ENCODE peak calls at places on chromosome 20, in four cellular contexts. V is colonic mucosa, Q is HCT116, R is neuronal stem cell. O is an unnamed sample.

GRCh38 chr20:11315506-11315905 is 602.2 kb upstream of the BTBD3 start:
- DNase-seq in Q (no peak), V (no peak), R (no peak), O (no peak)

GRCh38 chr20:44624743-44625271 is 26.7 kb downstream of the ADA start:
- DNase-seq in V (no peak), Q (no peak), R (no peak), O (no peak)

GRCh38 chr20:19964289-19965263 is 52.6 kb upstream of the NAA20 start:
- DNase-seq in Q (no peak), R (no peak), V (peak; percentile 48), O (no peak)

GRCh38 chr20:43750774-43751166 is 24.0 kb upstream of the GTSF1L start:
- DNase-seq in Q (no peak), R (no peak), V (no peak), O (no peak)

GRCh38 chr20:14712302-14712739 is 374.9 kb upstream of the FLRT3 start:
- DNase-seq in R (peak; percentile 15), Q (no peak), V (no peak), O (no peak)

GRCh38 chr20:45972500-45973183 is 639 bp upstream of the ZNF335 start:
- DNase-seq in V (no peak), Q (no peak), R (no peak), O (no peak)

GRCh38 chr20:20519269-20519668 is 151.4 kb downstream of the INSM1 start:
- DNase-seq in V (peak; percentile 55), Q (no peak), R (no peak), O (no peak)

GRCh38 chr20:49460916-49461315 is 21.6 kb downstream of the KCNB1 start:
- DNase-seq in R (no peak), Q (no peak), V (no peak), O (no peak)

GRCh38 chr20:16974080-16974854 is 226.1 kb downstream of the OTOR start:
- DNase-seq in Q (no peak), R (no peak), V (no peak), O (no peak)

GRCh38 chr20:16612708-16613107 is 39.5 kb upstream of the KIF16B start:
- DNase-seq in R (no peak), V (no peak), Q (no peak), O (no peak)

GRCh38 chr20:445514-446336 is 16.6 kb downstream of the TBC1D20 start:
- DNase-seq in V (no peak), R (no peak), Q (no peak), O (no peak)

GRCh38 chr20:5719861-5720401 is 30.3 kb upstream of the SHLD1 start:
- DNase-seq in V (no peak), R (no peak), Q (no peak), O (no peak)

GRCh38 chr20:49603209-49603627 is 35.3 kb upstream of the PTGIS start:
- DNase-seq in R (peak; percentile 26), V (no peak), Q (no peak), O (no peak)

GRCh38 chr20:8389381-8390368 is 257.6 kb downstream of the PLCB1 start:
- DNase-seq in R (no peak), V (no peak), Q (peak; percentile 23), O (peak; percentile 61)

GRCh38 chr20:14744723-14745122 is 407.3 kb upstream of the FLRT3 start:
- DNase-seq in R (no peak), V (no peak), Q (no peak), O (no peak)

GRCh38 chr20:2752631-2753455 is 47.6 kb downstream of the CPXM1 start:
- DNase-seq in R (peak; percentile 65), Q (peak; percentile 31), V (peak; percentile 42), O (no peak)

GRCh38 chr20:63699466-63700198 is 3.2 kb downstream of the TNFRSF6B start:
- DNase-seq in R (no peak), V (no peak), Q (no peak), O (no peak)

GRCh38 chr20:297098-297924 is at the start of gene ZCCHC3:
- DNase-seq in Q (peak; percentile 77), R (peak; percentile 91), V (peak; percentile 85), O (no peak)

GRCh38 chr20:10523438-10523837 is 88.3 kb downstream of the SLX4IP start:
- DNase-seq in V (no peak), R (no peak), Q (no peak), O (no peak)

GRCh38 chr20:40497781-40498691 is 191.0 kb downstream of the MAFB start:
- DNase-seq in Q (no peak), V (no peak), R (no peak), O (no peak)

GRCh38 chr20:44231713-44232468 is 15.2 kb upstream of the GDAP1L1 start:
- DNase-seq in Q (no peak), V (no peak), R (no peak), O (no peak)

GRCh38 chr20:9572690-9573089 is 58.3 kb downstream of the LAMP5 start:
- DNase-seq in V (no peak), Q (no peak), R (peak; percentile 48), O (no peak)

GRCh38 chr20:52748235-52748950 is 223.8 kb upstream of the TSHZ2 start:
- DNase-seq in V (no peak), R (no peak), Q (no peak), O (no peak)

GRCh38 chr20:62358728-62359490 is 8.2 kb downstream of the LAMA5 start:
- DNase-seq in V (no peak), R (no peak), Q (no peak), O (no peak)

GRCh38 chr20:62356948-62357667 is 10.0 kb downstream of the LAMA5 start:
- DNase-seq in V (no peak), R (no peak), Q (no peak), O (no peak)

GRCh38 chr20:62357681-62358080 is 9.4 kb downstream of the LAMA5 start:
- DNase-seq in R (no peak), Q (no peak), V (no peak), O (no peak)

GRCh38 chr20:62359491-62360121 is 7.5 kb downstream of the LAMA5 start:
- DNase-seq in Q (peak; percentile 73), V (no peak), R (no peak), O (no peak)

DNA sequence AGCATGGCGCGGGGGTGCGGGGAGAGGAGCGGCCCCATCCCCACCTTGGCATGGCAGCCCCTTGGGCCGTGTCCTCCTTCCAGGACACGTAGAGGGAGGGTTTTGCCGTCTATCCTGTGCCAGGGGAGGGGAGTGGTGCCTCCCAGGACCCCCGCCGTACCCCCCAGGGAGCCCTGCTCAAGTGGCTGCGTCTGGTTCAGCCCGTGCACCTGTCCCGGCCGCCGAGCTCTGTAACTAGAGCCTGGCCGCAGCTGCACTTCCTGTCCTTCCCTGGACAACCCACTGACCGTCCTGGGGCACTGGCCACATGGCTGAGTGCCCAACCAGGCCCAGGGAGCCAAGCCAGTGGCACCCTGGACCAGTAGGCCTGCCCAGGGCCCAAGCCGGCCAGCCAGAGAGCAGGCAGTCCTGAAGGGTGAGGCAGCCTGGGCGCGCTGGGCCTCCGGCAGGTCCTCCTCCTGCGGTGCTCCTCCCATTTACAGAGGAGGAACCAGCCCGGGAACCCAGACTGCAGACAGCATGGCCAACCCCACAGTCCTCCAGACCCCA is 8.9 kb downstream of the LAMA5 start:
- DNase-seq in Q (no peak), V (no peak), R (no peak), O (no peak)
- H3K4me3 ChIP-seq in Q (peak overlapping the region; percentile 7), V (no peak overlapping the region), R (no peak overlapping the region), O (no peak overlapping the region)

DNA sequence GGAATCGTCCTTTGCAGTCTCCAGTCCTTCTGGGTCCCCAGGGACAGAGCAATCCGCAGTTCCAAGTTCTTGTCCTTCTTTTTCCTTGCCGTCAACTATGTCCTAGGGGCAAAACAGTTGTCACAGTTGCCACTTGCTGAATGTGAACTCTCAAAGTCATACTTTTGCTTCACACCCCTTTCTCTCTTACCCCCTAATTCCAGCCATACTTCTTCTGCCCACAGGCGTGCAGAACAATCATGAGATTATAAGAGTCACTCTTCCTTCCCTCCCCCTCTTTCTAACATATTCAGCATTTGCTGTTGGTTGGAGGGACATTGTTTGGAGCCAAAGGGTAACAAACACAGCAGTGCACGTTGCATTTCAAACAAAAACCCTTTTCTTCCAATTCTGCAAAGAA is 74.4 kb downstream of the BCAS1 start:
- DNase-seq in R (no peak), Q (no peak), V (no peak), O (no peak)
- H3K9ac ChIP-seq in R (no peak overlapping the region), Q (no peak overlapping the region), V (no peak overlapping the region), O (no peak overlapping the region)

GRCh38 chr20:31544600-31544999 is 30.4 kb downstream of the HM13 start:
- DNase-seq in Q (no peak), R (no peak), V (no peak), O (no peak)
- H3K36me3 ChIP-seq in Q (peaks cover 24% of the 10 kb centered on the region), R (peaks cover 77% of the 10 kb centered on the region), V (peaks cover 13% of the 10 kb centered on the region), O (peaks cover 38% of the 10 kb centered on the region)

GRCh38 chr20:50724112-50724724 is 7.2 kb upstream of the PARD6B start:
- DNase-seq in Q (no peak), R (no peak), V (no peak), O (no peak)

GRCh38 chr20:50726955-50727791 is 4.2 kb upstream of the PARD6B start:
- DNase-seq in R (no peak), V (no peak), Q (no peak), O (no peak)

GRCh38 chr20:50725722-50726000 is 5.7 kb upstream of the PARD6B start:
- DNase-seq in R (no peak), Q (no peak), V (no peak), O (no peak)

GRCh38 chr20:50723672-50724071 is 7.7 kb upstream of the PARD6B start:
- DNase-seq in R (no peak), V (no peak), Q (no peak), O (no peak)

GRCh38 chr20:50724851-50725721 is 6.3 kb upstream of the PARD6B start:
- DNase-seq in V (peak; percentile 43), Q (peak; percentile 91), R (peak; percentile 49), O (no peak)
- H3K4me3 ChIP-seq in V (no peak overlapping the region), Q (peak overlapping the region; percentile 10), R (peak overlapping the region; percentile 1), O (peak overlapping the region; percentile 63)

DNA sequence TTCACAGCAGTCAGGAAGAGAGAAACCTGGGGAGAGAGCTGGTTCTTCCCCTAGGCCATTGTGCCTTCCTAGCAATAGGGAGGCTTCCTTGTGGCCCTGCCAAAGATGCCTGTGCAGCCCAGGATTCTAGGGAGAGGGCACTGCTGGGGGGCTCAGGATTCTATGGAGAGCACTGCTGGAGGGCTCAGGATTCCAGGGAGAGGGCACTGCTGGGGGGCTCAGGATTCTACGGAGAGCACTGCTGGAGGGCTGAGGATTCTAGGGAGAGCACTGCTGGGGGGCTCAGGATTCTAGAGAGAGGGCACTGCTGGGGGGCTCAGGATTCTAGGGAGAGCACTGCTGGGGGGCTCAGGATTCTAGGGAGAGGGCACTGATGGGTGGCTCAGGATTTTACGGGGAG is 25.8 kb downstream of the EDN3 start:
- DNase-seq in Q (no peak), V (no peak), R (no peak), O (no peak)
- H3K9ac ChIP-seq in Q (no peak overlapping the region), V (no peak overlapping the region), R (no peak overlapping the region), O (no peak overlapping the region)

GRCh38 chr20:51419646-51420045 is 122.9 kb downstream of the NFATC2 start:
- DNase-seq in Q (no peak), V (no peak), R (no peak), O (no peak)

GRCh38 chr20:51416532-51417244 is 125.8 kb downstream of the NFATC2 start:
- DNase-seq in V (no peak), Q (no peak), R (no peak), O (no peak)

GRCh38 chr20:51417245-51417560 is 125.3 kb downstream of the NFATC2 start:
- DNase-seq in V (no peak), Q (no peak), R (no peak), O (no peak)

GRCh38 chr20:51419236-51419635 is 123.3 kb downstream of the NFATC2 start:
- DNase-seq in V (no peak), Q (no peak), R (no peak), O (no peak)

GRCh38 chr20:51417745-51418529 is 124.6 kb downstream of the NFATC2 start:
- DNase-seq in V (no peak), R (no peak), Q (no peak), O (no peak)
- H3K36me3 ChIP-seq in V (no peaks in the 10 kb centered on the region), R (no peaks in the 10 kb centered on the region), Q (no peaks in the 10 kb centered on the region), O (no peaks in the 10 kb centered on the region)

O was measured in SK-N-MC.